ENCODE peak calls at places on chromosomes 6 and 20, in ten cellular contexts. One of them, this sample, is unnamed.

GRCh38 chr20:44033344-44033743 is 118.7 kb downstream of the TOX2 start:
- DNase-seq in stimulated activated CD4-positive, alpha-beta T cell treated with anti-CD3 and anti-CD28 coated beads, TNF-alpha, amount 100 ng/mL, for 4 hours: no peak
- DNase-seq in GM19239: no peak
- DNase-seq in mammary epithelial cell: no peak
- DNase-seq in progenitor cell of endocrine pancreas: no peak
- DNase-seq in NCI-H2029 treated with DMSO at 0.1 percent for 48 hours: no peak
- DNase-seq in fibroblast of the aortic adventitia: peak
- DNase-seq in HS-5: no peak
- DNase-seq in myocyte: no peak
- DNase-seq in MM.1S: no peak
- DNase-seq in this sample: no peak

GRCh38 chr20:43564993-43565757 is 6.3 kb downstream of the SGK2 start:
- DNase-seq in HS-5: no peak
- DNase-seq in myocyte: peak
- DNase-seq in mammary epithelial cell: no peak
- DNase-seq in MM.1S: no peak
- DNase-seq in NCI-H2029 treated with DMSO at 0.1 percent for 48 hours: no peak
- DNase-seq in fibroblast of the aortic adventitia: no peak
- DNase-seq in GM19239: no peak
- DNase-seq in progenitor cell of endocrine pancreas: no peak
- DNase-seq in stimulated activated CD4-positive, alpha-beta T cell treated with anti-CD3 and anti-CD28 coated beads, TNF-alpha, amount 100 ng/mL, for 4 hours: no peak
- DNase-seq in this sample: no peak

GRCh38 chr6:107064579-107065065 is 36.6 kb downstream of the MTRES1 start:
- DNase-seq in stimulated activated CD4-positive, alpha-beta T cell treated with anti-CD3 and anti-CD28 coated beads, TNF-alpha, amount 100 ng/mL, for 4 hours: no peak
- DNase-seq in GM19239: no peak
- DNase-seq in fibroblast of the aortic adventitia: peak
- DNase-seq in mammary epithelial cell: peak
- DNase-seq in MM.1S: peak
- DNase-seq in myocyte: peak
- DNase-seq in HS-5: peak
- DNase-seq in NCI-H2029 treated with DMSO at 0.1 percent for 48 hours: peak
- DNase-seq in progenitor cell of endocrine pancreas: no peak
- DNase-seq in this sample: no peak

GRCh38 chr6:81981812-81982211 is 229.3 kb upstream of the TENT5A start:
- DNase-seq in NCI-H2029 treated with DMSO at 0.1 percent for 48 hours: no peak
- DNase-seq in MM.1S: peak
- DNase-seq in mammary epithelial cell: peak
- DNase-seq in myocyte: peak
- DNase-seq in fibroblast of the aortic adventitia: peak
- DNase-seq in progenitor cell of endocrine pancreas: no peak
- DNase-seq in stimulated activated CD4-positive, alpha-beta T cell treated with anti-CD3 and anti-CD28 coated beads, TNF-alpha, amount 100 ng/mL, for 4 hours: no peak
- DNase-seq in HS-5: peak
- DNase-seq in GM19239: no peak
- DNase-seq in this sample: no peak

GRCh38 chr6:94349227-94349626 is 929.9 kb upstream of the EPHA7 start:
- DNase-seq in mammary epithelial cell: no peak
- DNase-seq in stimulated activated CD4-positive, alpha-beta T cell treated with anti-CD3 and anti-CD28 coated beads, TNF-alpha, amount 100 ng/mL, for 4 hours: no peak
- DNase-seq in myocyte: no peak
- DNase-seq in progenitor cell of endocrine pancreas: no peak
- DNase-seq in NCI-H2029 treated with DMSO at 0.1 percent for 48 hours: peak
- DNase-seq in MM.1S: no peak
- DNase-seq in HS-5: no peak
- DNase-seq in GM19239: no peak
- DNase-seq in fibroblast of the aortic adventitia: no peak
- DNase-seq in this sample: no peak

GRCh38 chr20:4512891-4513550 is 208.7 kb upstream of the PRND start:
- DNase-seq in mammary epithelial cell: peak
- DNase-seq in stimulated activated CD4-positive, alpha-beta T cell treated with anti-CD3 and anti-CD28 coated beads, TNF-alpha, amount 100 ng/mL, for 4 hours: no peak
- DNase-seq in HS-5: peak
- DNase-seq in GM19239: no peak
- DNase-seq in NCI-H2029 treated with DMSO at 0.1 percent for 48 hours: no peak
- DNase-seq in MM.1S: no peak
- DNase-seq in progenitor cell of endocrine pancreas: no peak
- DNase-seq in fibroblast of the aortic adventitia: peak
- DNase-seq in myocyte: peak
- DNase-seq in this sample: no peak

GRCh38 chr6:147322299-147323162 is 118.3 kb downstream of the STXBP5 start:
- DNase-seq in GM19239: peak
- DNase-seq in stimulated activated CD4-positive, alpha-beta T cell treated with anti-CD3 and anti-CD28 coated beads, TNF-alpha, amount 100 ng/mL, for 4 hours: no peak
- DNase-seq in MM.1S: no peak
- DNase-seq in mammary epithelial cell: no peak
- DNase-seq in progenitor cell of endocrine pancreas: no peak
- DNase-seq in myocyte: no peak
- DNase-seq in NCI-H2029 treated with DMSO at 0.1 percent for 48 hours: no peak
- DNase-seq in fibroblast of the aortic adventitia: peak
- DNase-seq in HS-5: peak
- DNase-seq in this sample: no peak

GRCh38 chr6:111852704-111853103 is 20.5 kb downstream of the FYN start:
- DNase-seq in fibroblast of the aortic adventitia: peak
- DNase-seq in stimulated activated CD4-positive, alpha-beta T cell treated with anti-CD3 and anti-CD28 coated beads, TNF-alpha, amount 100 ng/mL, for 4 hours: no peak
- DNase-seq in MM.1S: no peak
- DNase-seq in GM19239: no peak
- DNase-seq in progenitor cell of endocrine pancreas: no peak
- DNase-seq in mammary epithelial cell: no peak
- DNase-seq in NCI-H2029 treated with DMSO at 0.1 percent for 48 hours: no peak
- DNase-seq in myocyte: no peak
- DNase-seq in HS-5: no peak
- DNase-seq in this sample: no peak

GRCh38 chr6:23218751-23219150 is 649.4 kb downstream of the HDGFL1 start:
- DNase-seq in stimulated activated CD4-positive, alpha-beta T cell treated with anti-CD3 and anti-CD28 coated beads, TNF-alpha, amount 100 ng/mL, for 4 hours: no peak
- DNase-seq in progenitor cell of endocrine pancreas: no peak
- DNase-seq in myocyte: peak
- DNase-seq in NCI-H2029 treated with DMSO at 0.1 percent for 48 hours: peak
- DNase-seq in HS-5: no peak
- DNase-seq in MM.1S: no peak
- DNase-seq in mammary epithelial cell: no peak
- DNase-seq in GM19239: no peak
- DNase-seq in fibroblast of the aortic adventitia: no peak
- DNase-seq in this sample: no peak

GRCh38 chr6:118509009-118509617 is 39.0 kb upstream of the PLN start:
- DNase-seq in myocyte: peak
- DNase-seq in fibroblast of the aortic adventitia: peak
- DNase-seq in MM.1S: no peak
- DNase-seq in stimulated activated CD4-positive, alpha-beta T cell treated with anti-CD3 and anti-CD28 coated beads, TNF-alpha, amount 100 ng/mL, for 4 hours: no peak
- DNase-seq in progenitor cell of endocrine pancreas: no peak
- DNase-seq in HS-5: peak
- DNase-seq in mammary epithelial cell: no peak
- DNase-seq in GM19239: no peak
- DNase-seq in NCI-H2029 treated with DMSO at 0.1 percent for 48 hours: peak
- DNase-seq in this sample: no peak

GRCh38 chr6:4023240-4023639 is 55.7 kb downstream of the FAM217A start:
- DNase-seq in stimulated activated CD4-positive, alpha-beta T cell treated with anti-CD3 and anti-CD28 coated beads, TNF-alpha, amount 100 ng/mL, for 4 hours: no peak
- DNase-seq in HS-5: no peak
- DNase-seq in NCI-H2029 treated with DMSO at 0.1 percent for 48 hours: no peak
- DNase-seq in GM19239: no peak
- DNase-seq in myocyte: no peak
- DNase-seq in fibroblast of the aortic adventitia: peak
- DNase-seq in mammary epithelial cell: no peak
- DNase-seq in MM.1S: no peak
- DNase-seq in progenitor cell of endocrine pancreas: no peak
- DNase-seq in this sample: no peak

This sample was measured in nephron progenitor cell.